ENCODE peak calls at places on chromosome 4, in five cellular contexts. U is astrocyte, C is SK-N-SH, I is fibroblast of lung, K is IMR-90. A is an unnamed sample.

GRCh38 chr4:156118821-156119220 is 165.2 kb upstream of the CTSO start:
- DNase-seq in C (no peak), I (no peak), K (peak), U (no peak), A (no peak)

GRCh38 chr4:180558427-180558826 is 1684.8 kb upstream of the TENM3 start:
- DNase-seq in C (no peak), I (no peak), U (no peak), K (no peak), A (no peak)

GRCh38 chr4:108477527-108478108 is 142.8 kb upstream of the RPL34 start:
- DNase-seq in K (no peak), C (no peak), I (no peak), U (no peak), A (no peak)

GRCh38 chr4:150106886-150107285 is 28.6 kb downstream of the DCLK2 start:
- DNase-seq in K (no peak), C (peak), I (no peak), U (no peak), A (no peak)

GRCh38 chr4:152679414-152680281 is at the start of gene TMEM154:
- DNase-seq in K (peak), U (peak), I (peak), C (peak), A (peak)

GRCh38 chr4:100982345-100982744 is 365.0 kb downstream of the PPP3CA start:
- DNase-seq in U (no peak), K (no peak), C (no peak), I (no peak), A (peak)

GRCh38 chr4:153798901-153799707 is 10.2 kb upstream of the SFRP2 start:
- DNase-seq in C (no peak), I (no peak), K (no peak), U (no peak), A (no peak)

GRCh38 chr4:13436962-13437361 is 47.2 kb downstream of the RAB28 start:
- DNase-seq in K (no peak), U (no peak), I (no peak), C (no peak), A (no peak)

DNA sequence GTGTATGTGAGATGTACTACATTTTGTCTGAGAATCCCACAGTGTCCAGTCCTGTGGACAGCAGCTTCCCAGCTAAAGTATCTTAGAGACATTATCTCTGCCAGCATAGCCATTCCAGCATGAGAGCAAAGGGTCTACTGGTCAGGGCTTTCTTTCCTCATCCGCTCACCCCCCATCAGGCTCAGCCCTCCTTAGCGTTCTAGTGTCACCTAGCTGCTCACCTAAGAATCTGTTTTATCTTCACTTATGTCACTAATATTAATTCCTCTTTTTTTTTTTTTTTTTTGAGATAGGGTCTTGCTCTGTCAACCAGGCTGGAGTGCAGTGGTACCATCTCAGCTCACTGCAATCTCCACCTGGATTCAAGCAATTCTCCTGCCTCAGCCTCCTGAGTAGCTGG is 15.6 kb downstream of the RUFY3 start:
- DNase-seq in C (no peak), U (no peak), K (no peak), I (no peak), A (no peak)
- H3K4me2 ChIP-seq in C (no peak), U (no peak), K (no peak), I (no peak), A (no peak)

GRCh38 chr4:11004818-11005217 is 320.2 kb upstream of the CLNK start:
- DNase-seq in C (no peak), U (no peak), I (no peak), K (no peak), A (no peak)
- H3K4me2 ChIP-seq in C (no peak), U (no peak), I (no peak), K (no peak), A (no peak)

DNA sequence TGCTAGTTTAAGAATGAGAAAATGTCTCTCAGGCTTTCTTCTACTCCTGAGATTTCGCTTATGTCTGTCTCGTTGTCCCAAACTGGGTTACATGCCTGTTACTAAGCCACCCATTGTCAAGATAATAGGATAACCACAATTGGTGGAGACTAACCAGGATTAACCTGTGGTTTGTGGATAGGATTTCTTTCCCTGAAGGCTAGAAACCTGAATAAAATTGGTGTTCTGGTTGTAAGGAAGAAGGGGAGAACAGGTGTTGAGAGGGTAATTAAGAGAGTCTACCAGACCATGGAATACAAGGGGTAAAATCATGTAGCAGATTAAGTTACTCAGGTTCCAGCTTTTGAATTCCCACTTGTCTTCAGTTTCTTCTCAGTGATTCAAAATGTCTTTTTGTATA is 225.4 kb downstream of the CPE start:
- DNase-seq in C (no peak), K (no peak), U (no peak), I (no peak), A (no peak)
- H3K4me2 ChIP-seq in C (no peak), K (no peak), U (no peak), I (no peak), A (no peak)

GRCh38 chr4:48032721-48033120 is 16.1 kb downstream of the NIPAL1 start:
- DNase-seq in I (no peak), K (no peak), U (no peak), C (no peak), A (no peak)
- H3K4me2 ChIP-seq in I (no peak), K (no peak), U (peak), C (no peak), A (no peak)